ENCODE peak calls at places on chromosomes 16 and 17, in eight cellular contexts. G is uterus; M is OCI-M1; N is activated CD4-positive, CD25-positive, alpha-beta regulatory T cell treated with anti-CD3 and anti-CD28 coated beads, Interleukin-2, amount 50 U/mL, for 16 hours; Y is cardiac muscle cell; F is HTR-8/SVneo; Z is central memory CD4-positive, alpha-beta T cell; P is stimulated activated naive CD8-positive, alpha-beta T cell treated with anti-CD3 and anti-CD28 coated beads, Interleukin-15, Interleukin-2, amounts not matched to agents 100 U/mL and 50 U/mL, for 24 hours. L is an unnamed sample.

GRCh38 chr16:73396556-73396955 is 348.6 kb upstream of the ZFHX3 start:
- DNase-seq in G (no peak), M (peak), N (no peak), Y (no peak), F (no peak), Z (no peak), P (no peak), L (no peak)

GRCh38 chr16:57145964-57146647 is 39.7 kb downstream of the PSME3IP1 start:
- DNase-seq in G (no peak), M (no peak), N (no peak), Y (no peak), F (no peak), Z (no peak), P (no peak), L (no peak)

GRCh38 chr16:73094371-73094770 is 46.4 kb upstream of the ZFHX3 start:
- DNase-seq in G (no peak), M (no peak), N (no peak), Y (no peak), F (no peak), Z (no peak), P (no peak), L (no peak)

GRCh38 chr17:79834575-79835469 is 4.4 kb downstream of the CBX4 start:
- DNase-seq in G (no peak), M (peak), N (no peak), Y (peak), F (no peak), Z (no peak), P (peak), L (no peak)

GRCh38 chr17:38322156-38322779 is 21.5 kb downstream of the GPR179 start:
- DNase-seq in G (peak), M (peak), N (peak), Y (peak), F (peak), Z (peak), P (peak), L (peak)

GRCh38 chr16:1821861-1822611 is 4.6 kb downstream of the HAGH start:
- DNase-seq in G (no peak), M (no peak), N (no peak), Y (no peak), F (no peak), Z (no peak), P (no peak), L (no peak)

GRCh38 chr17:31274252-31274651 is 22.8 kb downstream of the OMG start:
- DNase-seq in G (no peak), M (no peak), N (no peak), Y (peak), F (peak), Z (no peak), P (no peak), L (peak)

GRCh38 chr17:30378191-30378796 is 433 bp upstream of the CPD start:
- DNase-seq in G (peak), M (no peak), N (no peak), Y (peak), F (no peak), Z (peak), P (peak), L (no peak)

GRCh38 chr17:1839516-1839915 is 9.7 kb downstream of the RPA1 start:
- DNase-seq in G (no peak), M (peak), N (no peak), Y (no peak), F (no peak), Z (no peak), P (no peak), L (no peak)

GRCh38 chr17:17940451-17940911 is 31.7 kb downstream of the TOM1L2 start:
- DNase-seq in G (no peak), M (no peak), N (no peak), Y (no peak), F (peak), Z (no peak), P (no peak), L (no peak)

L was measured in RWPE1.